ENCODE peak calls at places on chromosomes 1 and 21, in six cellular contexts. O, Y, G, M, A and V are unnamed samples.

GRCh38 chr21:38774586-38775285 is 31.0 kb upstream of the ETS2 start:
- DNase-seq in O (no peak), Y (no peak), G (no peak), M (no peak), A (peak; percentile 90), V (no peak)

GRCh38 chr21:37516998-37517397 is 150.4 kb downstream of the DYRK1A start:
- DNase-seq in O (no peak), Y (no peak), G (no peak), M (no peak), A (no peak), V (no peak)

GRCh38 chr1:47881505-47882442 is 115.4 kb downstream of the TRABD2B start:
- DNase-seq in O (no peak), Y (no peak), G (no peak), M (no peak), A (no peak), V (no peak)

GRCh38 chr1:190429932-190430331 is 47.7 kb downstream of the BRINP3 start:
- DNase-seq in O (no peak), Y (no peak), G (no peak), M (no peak), A (no peak), V (no peak)

GRCh38 chr1:173454966-173455524 is 22.1 kb upstream of the PRDX6 start:
- DNase-seq in O (no peak), Y (no peak), G (no peak), M (no peak), A (no peak), V (no peak)

GRCh38 chr1:45892068-45892785 is 88.8 kb downstream of the MAST2 start:
- DNase-seq in O (no peak), Y (no peak), G (peak; percentile 43), M (no peak), A (no peak), V (no peak)

GRCh38 chr1:148388260-148389026 is 94.7 kb downstream of the PPIAL4G start:
- DNase-seq in O (peak; percentile 81), Y (peak; percentile 96), G (peak; percentile 85), M (peak; percentile 71), A (peak; percentile 97), V (peak; percentile 95)

GRCh38 chr1:71087060-71087459 is 6.2 kb upstream of the ZRANB2 start:
- DNase-seq in O (no peak), Y (no peak), G (no peak), M (no peak), A (no peak), V (no peak)

GRCh38 chr1:1371741-1372711 is 3.0 kb downstream of the AURKAIP1 start:
- DNase-seq in O (peak; percentile 77), Y (peak; percentile 72), G (peak; percentile 70), M (peak; percentile 95), A (peak; percentile 95), V (peak; percentile 79)

GRCh38 chr1:109613396-109614147 is 5.8 kb downstream of the GNAT2 start:
- DNase-seq in O (no peak), Y (no peak), G (no peak), M (no peak), A (no peak), V (no peak)

GRCh38 chr1:116855788-116856187 is 53.9 kb upstream of the PTGFRN start:
- DNase-seq in O (no peak), Y (no peak), G (no peak), M (no peak), A (no peak), V (no peak)

GRCh38 chr1:149849246-149849946 is 50.0 kb upstream of the BOLA1 start:
- DNase-seq in O (no peak), Y (no peak), G (no peak), M (no peak), A (no peak), V (no peak)

GRCh38 chr1:23614128-23614660 is 54.9 kb upstream of the ID3 start:
- DNase-seq in O (no peak), Y (no peak), G (no peak), M (no peak), A (no peak), V (no peak)

GRCh38 chr1:234989019-234989418 is 139.6 kb downstream of the TOMM20 start:
- DNase-seq in O (no peak), Y (no peak), G (no peak), M (no peak), A (no peak), V (no peak)

GRCh38 chr1:23168079-23168461 is 586 bp downstream of the LUZP1 start:
- DNase-seq in O (peak; percentile 32), Y (peak; percentile 42), G (peak; percentile 46), M (no peak), A (no peak), V (peak; percentile 55)

GRCh38 chr1:157993179-157994080 is at the start of gene KIRREL1:
- DNase-seq in O (peak; percentile 79), Y (peak; percentile 66), G (peak; percentile 69), M (no peak), A (peak; percentile 91), V (peak; percentile 3)
- TF ChIP-seq POLR2A in O (peak; percentile 68), Y (no peak), G (no peak), M (no peak), A (no peak), V (no peak)

DNA sequence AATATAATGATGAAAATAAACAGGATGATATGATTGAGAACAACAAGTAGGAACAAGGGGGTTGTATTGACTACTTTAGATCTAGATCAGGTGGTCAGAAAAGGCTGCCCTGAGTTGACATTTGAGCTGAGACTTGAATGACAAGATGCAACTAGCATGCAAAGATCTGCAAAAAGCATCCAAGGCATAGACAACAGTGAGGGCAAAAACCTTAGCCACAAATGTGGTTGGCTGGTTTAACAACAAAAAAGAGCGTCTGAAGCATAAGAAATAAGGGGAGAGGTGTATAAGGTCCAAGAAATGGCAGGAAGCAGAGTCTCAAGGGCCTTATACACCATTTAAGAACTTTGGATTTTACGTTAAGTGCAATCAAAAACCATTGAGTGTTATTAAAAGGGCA is 3.2 kb downstream of the RAB3GAP2 start:
- DNase-seq in O (no peak), Y (no peak), G (no peak), M (no peak), A (no peak), V (no peak)
- TF ChIP-seq POLR2A in O (no peak), Y (no peak), G (no peak), M (no peak), A (no peak), V (no peak)

GRCh38 chr1:27528701-27529637 is 39.0 kb upstream of the WASF2 start:
- DNase-seq in O (peak; percentile 95), Y (peak; percentile 92), G (peak; percentile 83), M (no peak), A (no peak), V (peak; percentile 45)

GRCh38 chr1:27529638-27530018 is 39.7 kb upstream of the WASF2 start:
- DNase-seq in O (no peak), Y (no peak), G (no peak), M (no peak), A (no peak), V (peak; percentile 19)

GRCh38 chr1:27526569-27527222 is 36.7 kb upstream of the WASF2 start:
- DNase-seq in O (no peak), Y (no peak), G (no peak), M (no peak), A (no peak), V (peak; percentile 61)

GRCh38 chr1:27527223-27527856 is 37.4 kb upstream of the WASF2 start:
- DNase-seq in O (peak; percentile 80), Y (peak; percentile 89), G (peak; percentile 68), M (peak; percentile 66), A (no peak), V (no peak)

GRCh38 chr1:27527857-27528700 is 38.1 kb upstream of the WASF2 start:
- DNase-seq in O (peak; percentile 77), Y (peak; percentile 70), G (no peak), M (peak; percentile 72), A (no peak), V (peak; percentile 71)
- TF ChIP-seq POLR2A in O (peak; percentile 63), Y (no peak), G (no peak), M (no peak), A (no peak), V (no peak)

DNA sequence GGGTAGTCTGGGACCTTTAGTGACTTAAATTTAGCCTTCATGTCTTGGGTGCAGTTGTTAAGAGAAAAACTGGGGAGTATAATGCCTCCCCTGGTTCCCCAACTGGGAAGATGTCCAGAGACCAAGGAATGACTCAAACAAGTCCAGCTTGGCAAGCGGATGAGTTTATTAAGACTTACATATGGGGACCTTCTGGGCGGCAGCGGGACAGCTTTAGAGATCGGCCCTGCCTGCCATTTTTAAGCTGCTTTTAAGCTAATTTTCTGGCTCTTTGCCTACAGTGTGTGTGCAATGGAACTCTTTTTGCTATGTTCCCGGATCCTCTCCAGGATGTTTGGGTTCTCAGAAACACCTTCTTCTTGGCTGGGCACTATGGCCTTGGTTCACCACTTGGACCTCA is 99.5 kb downstream of the RYR2 start:
- DNase-seq in O (no peak), Y (no peak), G (no peak), M (no peak), A (no peak), V (no peak)
- TF ChIP-seq POLR2A in O (no peak), Y (no peak), G (no peak), M (no peak), A (no peak), V (no peak)